ENCODE peak calls at places on chromosome 13, in five cellular contexts. O, H, L, K and G are unnamed samples. For H3K27me3, the result is how much of the 10 kb centered on the place peaks cover.

GRCh38 chr13:33728271-33729037 is 89.5 kb upstream of the RFC3 start:
- ATAC-seq in H (peak), O (no peak), L (no peak), K (no peak), G (peak)

GRCh38 chr13:67258482-67258881 is 28.3 kb upstream of the PCDH9 start:
- ATAC-seq in K (no peak), L (no peak), H (peak), O (no peak), G (no peak)

GRCh38 chr13:98944336-98944735 is 33.5 kb downstream of the DOCK9 start:
- ATAC-seq in H (no peak), O (peak), K (no peak), L (no peak), G (no peak)

GRCh38 chr13:107028751-107029150 is 460.8 kb upstream of the ARGLU1 start:
- ATAC-seq in H (no peak), O (no peak), K (no peak), L (no peak), G (no peak)

GRCh38 chr13:45396548-45397095 is 21.6 kb downstream of the SLC25A30 start:
- ATAC-seq in L (no peak), K (no peak), H (no peak), O (no peak), G (no peak)

GRCh38 chr13:84831666-84832657 is 949.7 kb upstream of the SLITRK1 start:
- ATAC-seq in O (no peak), H (no peak), L (peak), K (peak), G (no peak)

GRCh38 chr13:29925457-29925856 is 75.0 kb upstream of the UBL3 start:
- ATAC-seq in H (peak), O (no peak), K (peak), L (peak), G (peak)

GRCh38 chr13:109645831-109646230 is 140.6 kb downstream of the IRS2 start:
- ATAC-seq in O (no peak), H (no peak), K (peak), L (no peak), G (no peak)

DNA sequence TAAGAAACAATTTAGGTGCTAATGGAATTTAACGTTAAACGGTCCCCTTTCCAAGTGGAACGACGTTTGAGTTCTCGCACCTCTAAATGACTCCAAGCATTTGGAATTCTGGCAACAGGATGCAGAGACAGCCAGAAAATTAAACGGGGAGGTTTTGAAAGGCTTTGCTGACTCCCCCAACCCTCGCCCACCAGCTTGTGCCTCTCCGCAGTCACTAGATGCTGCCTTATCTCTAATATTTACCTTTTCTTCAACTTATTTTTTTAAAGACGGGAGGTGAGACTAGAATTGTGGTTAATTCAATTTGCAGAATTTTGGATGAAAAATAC is 2.5 kb downstream of the ZIC2 start:
- ATAC-seq in L (no peak), K (no peak), O (no peak), H (no peak), G (no peak)
- H3K27me3 ChIP-seq in L (under half), K (under half), O (under half), H (under half), G (half or more)

DNA sequence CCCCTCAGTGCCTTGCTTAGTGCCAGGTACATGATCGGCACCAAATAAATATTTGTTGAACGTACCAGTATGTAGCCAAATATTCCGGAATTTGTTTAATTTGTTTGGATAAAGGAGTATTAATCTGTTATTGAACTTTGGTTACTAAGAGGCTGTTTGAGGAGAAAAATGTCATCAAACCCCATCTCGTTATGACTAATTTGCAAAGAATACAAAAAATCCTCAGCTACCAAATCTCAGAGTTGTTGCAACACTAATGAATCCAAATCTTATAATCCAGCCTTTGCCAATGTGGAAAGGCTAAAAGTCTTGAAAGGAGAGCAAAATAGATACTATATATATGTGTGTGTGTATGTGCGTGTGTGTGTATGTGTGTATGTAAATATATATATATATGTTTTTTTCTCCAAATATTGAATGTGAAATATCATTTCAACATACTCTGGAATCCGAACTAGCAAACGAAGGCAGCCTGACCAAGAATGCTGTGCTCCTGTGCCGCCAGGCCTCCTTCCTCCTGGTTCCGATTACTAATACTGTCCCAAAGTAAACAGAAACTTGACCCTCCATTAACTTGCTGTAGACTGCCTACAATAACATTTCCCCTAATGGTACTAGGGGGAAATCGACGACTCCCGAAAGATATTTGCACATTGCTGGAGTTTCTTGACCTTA is 79.6 kb downstream of the KLF5 start:
- ATAC-seq in H (no peak), O (no peak), K (peak), L (peak), G (no peak)
- TF ChIP-seq EP300 in H (no peak), O (no peak), K (no peak), L (no peak), G (no peak)

DNA sequence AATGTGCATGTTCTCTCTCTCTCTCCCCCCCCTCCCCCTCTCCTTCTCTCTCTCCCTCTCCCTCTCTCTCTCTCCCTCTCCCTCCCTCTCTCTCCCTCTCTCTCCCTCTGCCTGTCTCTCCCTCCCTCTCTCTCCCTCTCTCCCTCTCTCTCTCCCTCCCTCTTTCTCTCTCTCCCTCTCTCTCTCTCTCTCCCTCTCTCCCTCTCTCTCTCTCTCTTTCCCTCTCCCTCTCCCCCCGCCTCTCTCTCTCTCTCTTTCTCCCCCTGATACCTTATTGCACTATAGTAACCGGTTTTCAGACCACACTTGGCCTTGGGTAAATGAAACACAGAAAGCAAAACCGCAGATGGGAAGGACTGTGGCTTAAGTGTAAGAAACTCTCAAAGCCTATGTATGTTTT is 34.7 kb upstream of the SPACA7 start:
- ATAC-seq in L (no peak), O (no peak), H (no peak), K (no peak), G (no peak)
- H3K27me3 ChIP-seq in L (under half), O (under half), H (under half), K (under half), G (half or more)

DNA sequence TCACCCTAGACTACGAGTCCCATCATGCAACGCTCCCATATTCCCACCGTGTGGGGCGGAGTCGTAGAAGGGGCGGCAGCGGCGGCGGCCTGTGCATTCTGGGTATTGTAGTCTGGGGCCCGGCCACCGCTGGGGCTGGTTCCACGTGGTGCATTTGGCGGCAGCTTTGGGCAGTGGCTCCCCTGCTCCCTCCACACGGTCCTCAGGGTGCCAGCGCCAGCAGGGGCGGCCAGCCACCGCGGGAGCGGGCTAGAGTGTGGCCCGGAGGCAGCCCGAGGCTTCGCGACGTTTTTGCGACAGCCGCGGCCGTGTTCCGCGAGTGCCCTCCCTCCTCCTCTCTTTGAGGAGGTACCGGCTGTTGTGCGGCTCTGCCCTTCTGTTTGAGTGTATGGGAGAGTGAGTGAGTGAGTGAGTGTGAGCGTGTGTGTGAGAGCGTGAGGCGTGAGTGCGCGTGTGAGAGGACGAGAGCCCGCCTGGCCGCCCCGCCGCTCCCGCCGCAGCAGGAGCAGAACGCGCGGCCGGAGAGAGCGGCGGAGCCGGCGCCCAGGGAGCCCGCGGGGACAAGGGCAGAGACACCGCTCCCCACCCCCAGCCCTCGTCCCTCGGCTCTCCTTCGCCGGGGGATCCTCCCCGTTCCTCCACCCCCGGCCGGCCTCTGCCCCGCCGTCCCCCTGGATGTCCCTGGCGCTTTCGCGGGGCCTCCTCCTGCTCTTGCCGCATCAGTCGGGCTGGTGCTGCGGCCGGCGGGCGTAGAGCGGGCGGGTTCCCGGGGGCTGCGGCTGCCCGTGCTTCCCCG is at the start of gene CDK8:
- ATAC-seq in K (peak), O (peak), H (peak), L (peak), G (peak)
- TF ChIP-seq EP300 in K (no peak), O (no peak), H (no peak), L (no peak), G (no peak)

DNA sequence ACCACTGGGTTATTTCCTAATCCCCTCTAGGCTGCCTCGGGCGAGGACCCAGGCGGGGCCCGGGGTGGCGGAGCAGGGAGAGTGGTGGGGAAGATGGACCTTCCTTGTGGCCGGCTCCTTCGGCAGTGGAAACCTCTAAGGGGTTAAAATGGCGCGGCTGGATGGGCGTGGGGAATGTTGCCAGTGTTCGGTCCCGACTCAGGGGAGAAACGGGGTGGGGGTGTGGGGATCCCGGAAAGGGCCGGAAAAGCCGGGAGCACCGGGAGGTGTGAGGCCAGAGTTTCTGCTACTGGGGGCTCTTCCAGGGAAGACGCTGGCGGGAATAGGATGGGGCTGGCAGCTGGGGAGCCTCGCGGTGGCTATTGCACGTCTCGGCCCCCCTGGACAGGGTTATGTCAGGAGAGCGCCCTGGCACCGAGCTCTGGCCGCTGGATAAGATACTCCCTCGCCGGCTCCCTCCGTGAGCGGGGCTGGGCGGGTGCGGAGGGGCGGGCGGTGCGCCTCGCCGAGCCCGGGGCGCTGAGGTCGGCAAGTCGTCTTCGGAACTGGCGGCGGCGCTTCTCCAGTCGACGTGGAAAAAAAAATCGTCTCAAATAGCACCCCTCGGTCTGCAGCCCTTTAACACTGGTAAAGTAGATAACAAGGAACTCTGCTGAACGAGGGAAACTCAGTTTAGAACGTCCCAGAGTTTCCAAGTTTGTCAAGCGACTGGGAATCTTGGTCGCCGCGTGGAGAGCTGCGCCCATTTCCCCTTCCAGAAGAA is 114.9 kb downstream of the KCNRG start:
- ATAC-seq in H (peak), K (no peak), O (no peak), L (peak), G (peak)
- H3K27me3 ChIP-seq in H (under half), K (under half), O (under half), L (under half), G (half or more)

GRCh38 chr13:90448466-90449037 is 898.9 kb upstream of the MIR17HG start:
- ATAC-seq in L (no peak), O (no peak), K (no peak), H (no peak), G (no peak)
- TF ChIP-seq EP300 in L (no peak), O (no peak), K (no peak), H (no peak), G (no peak)

GRCh38 chr13:111324736-111325135 is 4.3 kb downstream of the TEX29 start:
- ATAC-seq in K (no peak), L (no peak), O (no peak), H (no peak), G (no peak)

GRCh38 chr13:111323950-111324651 is 3.7 kb downstream of the TEX29 start:
- ATAC-seq in H (no peak), K (no peak), L (no peak), O (no peak), G (no peak)

GRCh38 chr13:111322001-111322915 is 1.8 kb downstream of the TEX29 start:
- ATAC-seq in K (no peak), L (no peak), O (no peak), H (no peak), G (no peak)

GRCh38 chr13:111322916-111323331 is 2.5 kb downstream of the TEX29 start:
- ATAC-seq in K (no peak), L (no peak), H (no peak), O (no peak), G (no peak)

DNA sequence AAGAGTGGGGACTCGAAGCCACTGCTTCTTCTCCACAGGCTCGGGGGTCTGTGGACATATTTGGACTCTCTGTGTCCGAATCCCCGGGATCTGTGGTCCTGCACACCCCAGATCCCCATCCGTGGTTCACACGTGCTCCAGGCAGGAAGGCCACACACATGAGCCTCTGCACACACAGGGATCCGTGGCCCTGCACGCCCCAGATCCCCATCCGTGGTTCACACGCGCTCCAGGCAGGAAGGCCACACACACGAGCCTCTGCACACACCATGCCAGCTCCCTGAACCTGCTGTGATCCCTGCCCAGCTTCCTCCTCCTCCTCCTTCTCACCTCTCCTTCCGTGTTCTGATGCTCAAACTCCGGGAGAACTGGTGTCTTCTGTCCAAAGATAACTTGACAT is 3.1 kb downstream of the TEX29 start:
- ATAC-seq in O (no peak), L (no peak), K (no peak), H (no peak), G (no peak)
- H3K27me3 ChIP-seq in O (under half), L (under half), K (under half), H (under half), G (under half)

GRCh38 chr13:52938065-52938464 is 89.6 kb upstream of the PCDH8 start:
- ATAC-seq in L (no peak), K (no peak), H (no peak), O (no peak), G (no peak)
- TF ChIP-seq EP300 in L (no peak), K (no peak), H (no peak), O (no peak), G (no peak)